ENCODE peak calls at places on chromosomes 5 and 9, in four cellular contexts. One of them, this sample, is unnamed.

GRCh38 chr5:151869843-151870242 is 54.8 kb downstream of the GLRA1 start:
- DNase-seq in mammary epithelial cell: no peak
- DNase-seq in fibroblast of lung: no peak
- DNase-seq in neuronal stem cell: no peak
- DNase-seq in this sample: no peak

GRCh38 chr5:149785341-149785740 is 55.2 kb downstream of the PPARGC1B start:
- DNase-seq in neuronal stem cell: no peak
- DNase-seq in mammary epithelial cell: no peak
- DNase-seq in fibroblast of lung: no peak
- DNase-seq in this sample: no peak

GRCh38 chr5:140632366-140633080 is 452 bp downstream of the CD14 start:
- DNase-seq in mammary epithelial cell: peak
- DNase-seq in neuronal stem cell: no peak
- DNase-seq in fibroblast of lung: peak
- DNase-seq in this sample: peak

GRCh38 chr9:78664370-78664769 is 367.4 kb downstream of the PSAT1 start:
- DNase-seq in neuronal stem cell: no peak
- DNase-seq in mammary epithelial cell: no peak
- DNase-seq in fibroblast of lung: no peak
- DNase-seq in this sample: no peak

GRCh38 chr9:130927995-130928900 is 10.8 kb downstream of the FIBCD1 start:
- DNase-seq in fibroblast of lung: peak
- DNase-seq in neuronal stem cell: no peak
- DNase-seq in mammary epithelial cell: peak
- DNase-seq in this sample: peak

GRCh38 chr9:75664597-75664996 is 225.9 kb upstream of the PCSK5 start:
- DNase-seq in fibroblast of lung: no peak
- DNase-seq in mammary epithelial cell: no peak
- DNase-seq in neuronal stem cell: no peak
- DNase-seq in this sample: no peak

GRCh38 chr5:74446673-74447337 is 193.7 kb downstream of the ENC1 start:
- DNase-seq in fibroblast of lung: peak
- DNase-seq in mammary epithelial cell: no peak
- DNase-seq in neuronal stem cell: no peak
- DNase-seq in this sample: no peak

GRCh38 chr5:173772407-173773059 is 115.6 kb upstream of the CPEB4 start:
- DNase-seq in mammary epithelial cell: no peak
- DNase-seq in fibroblast of lung: no peak
- DNase-seq in neuronal stem cell: no peak
- DNase-seq in this sample: peak

GRCh38 chr5:161301586-161301985 is 244.9 kb downstream of the GABRB2 start:
- DNase-seq in fibroblast of lung: no peak
- DNase-seq in mammary epithelial cell: no peak
- DNase-seq in neuronal stem cell: no peak
- DNase-seq in this sample: no peak

GRCh38 chr9:18474778-18475177 is 825 bp downstream of the ADAMTSL1 start:
- DNase-seq in fibroblast of lung: peak
- DNase-seq in neuronal stem cell: no peak
- DNase-seq in mammary epithelial cell: no peak
- DNase-seq in this sample: no peak

GRCh38 chr9:18393340-18394130 is 80.4 kb upstream of the ADAMTSL1 start:
- DNase-seq in neuronal stem cell: no peak
- DNase-seq in mammary epithelial cell: peak
- DNase-seq in fibroblast of lung: peak
- DNase-seq in this sample: peak

GRCh38 chr5:145189786-145190185 is 645.4 kb downstream of the PRELID2 start:
- DNase-seq in fibroblast of lung: no peak
- DNase-seq in mammary epithelial cell: no peak
- DNase-seq in neuronal stem cell: no peak
- DNase-seq in this sample: no peak

GRCh38 chr5:102106599-102106998 is 189.5 kb downstream of the SLCO4C1 start:
- DNase-seq in mammary epithelial cell: no peak
- DNase-seq in neuronal stem cell: no peak
- DNase-seq in fibroblast of lung: no peak
- DNase-seq in this sample: no peak

GRCh38 chr9:86350006-86350755 is 4.0 kb downstream of the TUT7 start:
- DNase-seq in fibroblast of lung: no peak
- DNase-seq in neuronal stem cell: no peak
- DNase-seq in mammary epithelial cell: no peak
- DNase-seq in this sample: peak

GRCh38 chr5:77329664-77330430 is 119.4 kb downstream of the PDE8B start:
- DNase-seq in neuronal stem cell: no peak
- DNase-seq in mammary epithelial cell: no peak
- DNase-seq in fibroblast of lung: no peak
- DNase-seq in this sample: peak

GRCh38 chr5:174724484-174725260 is at the start of gene MSX2:
- DNase-seq in fibroblast of lung: peak
- DNase-seq in neuronal stem cell: peak
- DNase-seq in mammary epithelial cell: peak
- DNase-seq in this sample: peak

GRCh38 chr5:6228257-6229250 is 149.8 kb downstream of the MED10 start:
- DNase-seq in fibroblast of lung: no peak
- DNase-seq in neuronal stem cell: no peak
- DNase-seq in mammary epithelial cell: no peak
- DNase-seq in this sample: no peak

GRCh38 chr9:92133949-92134604 is 18.9 kb upstream of the SPTLC1 start:
- DNase-seq in fibroblast of lung: peak
- DNase-seq in mammary epithelial cell: peak
- DNase-seq in neuronal stem cell: peak
- DNase-seq in this sample: peak

GRCh38 chr5:175684931-175685330 is 27.1 kb downstream of the HRH2 start:
- DNase-seq in neuronal stem cell: no peak
- DNase-seq in fibroblast of lung: no peak
- DNase-seq in mammary epithelial cell: no peak
- DNase-seq in this sample: peak

GRCh38 chr9:92064711-92065110 is 50.5 kb downstream of the SPTLC1 start:
- DNase-seq in mammary epithelial cell: peak
- DNase-seq in neuronal stem cell: no peak
- DNase-seq in fibroblast of lung: peak
- DNase-seq in this sample: no peak

GRCh38 chr5:149745-150450 is 41.4 kb upstream of the LRRC14B start:
- DNase-seq in mammary epithelial cell: no peak
- DNase-seq in fibroblast of lung: peak
- DNase-seq in neuronal stem cell: no peak
- DNase-seq in this sample: peak

GRCh38 chr5:33631786-33632185 is 191.0 kb downstream of the TARS1 start:
- DNase-seq in fibroblast of lung: peak
- DNase-seq in neuronal stem cell: no peak
- DNase-seq in mammary epithelial cell: peak
- DNase-seq in this sample: peak

GRCh38 chr5:33629999-33630398 is 189.2 kb downstream of the TARS1 start:
- DNase-seq in fibroblast of lung: no peak
- DNase-seq in neuronal stem cell: no peak
- DNase-seq in mammary epithelial cell: no peak
- DNase-seq in this sample: no peak

GRCh38 chr5:33631139-33631538 is 190.4 kb downstream of the TARS1 start:
- DNase-seq in fibroblast of lung: no peak
- DNase-seq in neuronal stem cell: no peak
- DNase-seq in mammary epithelial cell: no peak
- DNase-seq in this sample: no peak

GRCh38 chr5:33628781-33629180 is 188.0 kb downstream of the TARS1 start:
- DNase-seq in neuronal stem cell: no peak
- DNase-seq in fibroblast of lung: no peak
- DNase-seq in mammary epithelial cell: no peak
- DNase-seq in this sample: no peak
- H2AFZ ChIP-seq in neuronal stem cell: no peak
- H2AFZ ChIP-seq in fibroblast of lung: no peak
- H2AFZ ChIP-seq in mammary epithelial cell: no peak
- H2AFZ ChIP-seq in this sample: no peak

DNA sequence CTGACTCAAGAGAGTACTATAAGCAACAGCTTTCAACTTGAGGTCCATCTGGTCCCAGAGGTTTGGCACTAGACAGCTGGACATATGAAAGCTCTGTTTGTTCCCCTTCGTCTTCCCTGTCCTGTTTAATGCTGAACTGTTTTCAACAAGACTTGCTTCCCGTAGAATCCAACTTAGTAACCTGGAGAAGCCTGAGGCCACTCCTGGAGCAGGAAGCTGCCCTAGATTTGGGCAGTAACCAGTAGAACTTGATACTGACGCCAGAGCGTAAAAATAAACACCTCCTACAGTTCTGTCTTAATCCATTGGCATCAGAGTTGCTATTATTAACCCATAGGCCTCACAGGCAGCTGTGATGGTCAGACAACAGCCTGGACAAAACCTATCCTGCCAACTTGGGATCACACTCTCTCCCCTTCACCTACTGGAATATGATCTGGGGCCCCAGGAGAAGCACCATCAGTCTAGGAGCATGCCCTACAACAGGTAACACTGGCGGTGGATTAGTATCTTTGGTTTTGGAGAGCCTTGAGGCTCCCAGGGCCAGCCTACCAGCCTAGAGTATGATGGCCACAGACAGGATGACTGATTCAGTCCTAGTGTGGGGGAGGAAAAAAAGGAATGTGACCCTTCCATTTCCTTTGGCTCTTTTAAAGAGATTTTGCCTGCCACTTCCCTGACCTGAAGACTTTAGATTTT is 29.2 kb downstream of the RUSC2 start:
- DNase-seq in neuronal stem cell: no peak
- DNase-seq in mammary epithelial cell: peak
- DNase-seq in fibroblast of lung: peak
- DNase-seq in this sample: no peak
- H3K27ac ChIP-seq in neuronal stem cell: peak
- H3K27ac ChIP-seq in mammary epithelial cell: peak
- H3K27ac ChIP-seq in fibroblast of lung: peak
- H3K27ac ChIP-seq in this sample: peak

GRCh38 chr5:115695290-115695689 is 69.5 kb upstream of the TMED7 start:
- DNase-seq in neuronal stem cell: no peak
- DNase-seq in mammary epithelial cell: no peak
- DNase-seq in fibroblast of lung: no peak
- DNase-seq in this sample: no peak
- H2AFZ ChIP-seq in neuronal stem cell: no peak
- H2AFZ ChIP-seq in mammary epithelial cell: no peak
- H2AFZ ChIP-seq in fibroblast of lung: peak
- H2AFZ ChIP-seq in this sample: no peak

GRCh38 chr9:77177143-77177893 is at the start of gene VPS13A:
- DNase-seq in neuronal stem cell: peak
- DNase-seq in mammary epithelial cell: peak
- DNase-seq in fibroblast of lung: peak
- DNase-seq in this sample: peak

GRCh38 chr9:77177894-77178794 is 810 bp downstream of the VPS13A start:
- DNase-seq in mammary epithelial cell: peak
- DNase-seq in fibroblast of lung: peak
- DNase-seq in neuronal stem cell: peak
- DNase-seq in this sample: peak

GRCh38 chr9:77175152-77175551 is 2.2 kb upstream of the VPS13A start:
- DNase-seq in mammary epithelial cell: no peak
- DNase-seq in neuronal stem cell: no peak
- DNase-seq in fibroblast of lung: no peak
- DNase-seq in this sample: no peak

GRCh38 chr9:77176686-77177142 is 620 bp upstream of the VPS13A start:
- DNase-seq in mammary epithelial cell: no peak
- DNase-seq in fibroblast of lung: no peak
- DNase-seq in neuronal stem cell: no peak
- DNase-seq in this sample: peak

DNA sequence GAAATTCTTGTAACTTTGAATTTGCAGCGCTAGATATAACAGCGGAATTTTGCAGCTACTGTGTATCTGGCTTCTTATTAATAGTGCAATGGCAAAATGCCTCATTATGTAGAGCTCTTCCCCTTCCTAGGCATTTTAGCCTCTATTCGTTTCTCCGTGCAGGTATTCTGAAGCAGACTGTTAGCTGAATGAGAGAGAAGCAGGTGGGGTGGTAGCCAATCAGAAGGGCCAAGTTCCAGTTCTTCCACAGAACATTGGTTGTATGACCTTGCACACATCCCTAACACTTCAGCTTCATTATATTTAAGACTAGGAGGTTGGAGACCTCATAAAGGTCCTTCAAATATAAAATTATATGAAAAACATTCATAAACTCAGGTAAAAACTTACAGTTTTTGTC is 1.2 kb upstream of the VPS13A start:
- DNase-seq in mammary epithelial cell: no peak
- DNase-seq in fibroblast of lung: no peak
- DNase-seq in neuronal stem cell: no peak
- DNase-seq in this sample: no peak
- H3K27ac ChIP-seq in mammary epithelial cell: no peak
- H3K27ac ChIP-seq in fibroblast of lung: no peak
- H3K27ac ChIP-seq in neuronal stem cell: no peak
- H3K27ac ChIP-seq in this sample: no peak

GRCh38 chr5:53427965-53428364 is 52.5 kb upstream of the FST start:
- DNase-seq in mammary epithelial cell: no peak
- DNase-seq in fibroblast of lung: no peak
- DNase-seq in neuronal stem cell: no peak
- DNase-seq in this sample: no peak

GRCh38 chr5:53425598-53426516 is 54.6 kb upstream of the FST start:
- DNase-seq in neuronal stem cell: peak
- DNase-seq in fibroblast of lung: peak
- DNase-seq in mammary epithelial cell: no peak
- DNase-seq in this sample: no peak

GRCh38 chr5:53424691-53425597 is 55.5 kb upstream of the FST start:
- DNase-seq in mammary epithelial cell: peak
- DNase-seq in neuronal stem cell: no peak
- DNase-seq in fibroblast of lung: peak
- DNase-seq in this sample: no peak

GRCh38 chr5:53426517-53426839 is 54.0 kb upstream of the FST start:
- DNase-seq in fibroblast of lung: no peak
- DNase-seq in neuronal stem cell: no peak
- DNase-seq in mammary epithelial cell: no peak
- DNase-seq in this sample: no peak

DNA sequence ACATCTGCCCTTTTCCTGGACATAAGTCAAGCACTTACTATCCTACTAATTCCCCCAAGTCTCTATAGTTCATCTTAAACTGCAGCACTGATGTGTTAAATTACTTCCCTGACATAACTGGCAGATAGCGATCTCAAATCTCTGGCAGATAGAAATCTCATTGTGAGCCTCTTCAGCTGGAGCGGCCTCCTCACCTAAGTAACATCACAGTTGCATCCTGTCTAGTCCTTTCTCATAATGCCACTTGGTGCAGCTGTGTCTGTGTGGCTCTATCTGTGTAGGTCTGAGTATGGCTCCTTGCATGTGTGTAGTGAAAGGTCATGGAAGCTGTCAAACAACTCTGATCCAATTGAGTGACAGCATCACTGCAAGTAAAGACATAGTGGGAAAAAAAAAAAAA is 53.6 kb upstream of the FST start:
- DNase-seq in mammary epithelial cell: no peak
- DNase-seq in neuronal stem cell: no peak
- DNase-seq in fibroblast of lung: no peak
- DNase-seq in this sample: no peak
- H2AFZ ChIP-seq in mammary epithelial cell: no peak
- H2AFZ ChIP-seq in neuronal stem cell: no peak
- H2AFZ ChIP-seq in fibroblast of lung: no peak
- H2AFZ ChIP-seq in this sample: no peak

This sample was measured in osteoblast.